ENCODE peak calls at places on chromosomes 2 and 18, in five cellular contexts. D is IMR-90, B is neuronal stem cell, G is H9, H is heart left ventricle. J is an unnamed sample. For H3K4me1, the result is how much of the 10 kb centered on the place peaks cover.

GRCh38 chr18:8462651-8463185 is 146.5 kb upstream of the RAB12 start:
- DNase-seq in D (no peak), B (no peak), G (no peak), H (no peak), J (no peak)

GRCh38 chr2:236193026-236193425 is 24.8 kb upstream of the GBX2 start:
- DNase-seq in D (no peak), B (no peak), G (no peak), H (no peak), J (no peak)

GRCh38 chr18:59697236-59697932 is at the start of gene CCBE1:
- DNase-seq in D (peak), B (peak), G (peak), H (peak), J (peak)

GRCh38 chr2:241902357-241902991 is 32.9 kb downstream of the RTP5 start:
- DNase-seq in D (no peak), B (no peak), G (peak), H (peak), J (no peak)

GRCh38 chr18:45248240-45248903 is 366.9 kb upstream of the SLC14A2 start:
- DNase-seq in D (peak), B (no peak), G (no peak), H (peak), J (no peak)

GRCh38 chr2:96859338-96859649 is 1.5 kb upstream of the ANKRD39 start:
- DNase-seq in D (no peak), B (no peak), G (no peak), H (peak), J (peak)

GRCh38 chr18:62586148-62586774 is 63.4 kb downstream of the ZCCHC2 start:
- DNase-seq in D (peak), B (peak), G (peak), H (peak), J (peak)

GRCh38 chr18:2050702-2051201 is 520.6 kb downstream of the METTL4 start:
- DNase-seq in D (no peak), B (no peak), G (no peak), H (no peak), J (no peak)

GRCh38 chr18:21914739-21915319 is 174.2 kb downstream of the MIB1 start:
- DNase-seq in D (peak), B (peak), G (peak), H (no peak), J (peak)

GRCh38 chr18:36511791-36512352 is 214.4 kb downstream of the FHOD3 start:
- DNase-seq in D (no peak), B (no peak), G (no peak), H (no peak), J (peak)

GRCh38 chr18:25465152-25465790 is 113.3 kb upstream of the ZNF521 start:
- DNase-seq in D (no peak), B (peak), G (no peak), H (no peak), J (no peak)

GRCh38 chr2:51795248-51795888 is 763.4 kb upstream of the NRXN1 start:
- DNase-seq in D (no peak), B (peak), G (peak), H (no peak), J (peak)

GRCh38 chr2:144890828-144891227 is 370.9 kb upstream of the ZEB2 start:
- DNase-seq in D (peak), B (no peak), G (no peak), H (no peak), J (no peak)

GRCh38 chr2:17583646-17584045 is 43.1 kb downstream of the VSNL1 start:
- DNase-seq in D (no peak), B (no peak), G (no peak), H (no peak), J (no peak)

GRCh38 chr2:10327896-10328666 is 25.4 kb downstream of the HPCAL1 start:
- DNase-seq in D (no peak), B (no peak), G (no peak), H (no peak), J (peak)

GRCh38 chr2:233141888-233142287 is 81.7 kb downstream of the INPP5D start:
- DNase-seq in D (no peak), B (no peak), G (no peak), H (no peak), J (no peak)

GRCh38 chr2:172445851-172446250 is 18.5 kb downstream of the ITGA6 start:
- DNase-seq in D (peak), B (no peak), G (no peak), H (no peak), J (no peak)

GRCh38 chr2:147224070-147224469 is 620.8 kb upstream of the ACVR2A start:
- DNase-seq in D (no peak), B (no peak), G (no peak), H (no peak), J (no peak)

GRCh38 chr2:160989778-160990177 is 170.4 kb upstream of the TANK start:
- DNase-seq in D (no peak), B (no peak), G (no peak), H (no peak), J (no peak)

GRCh38 chr2:25268136-25268535 is 73.6 kb downstream of the DNMT3A start:
- DNase-seq in D (no peak), B (no peak), G (no peak), H (no peak), J (no peak)

GRCh38 chr2:144267209-144267608 is 252.7 kb downstream of the ZEB2 start:
- DNase-seq in D (no peak), B (no peak), G (no peak), H (no peak), J (no peak)

GRCh38 chr2:213065583-213066444 is 85.6 kb downstream of the IKZF2 start:
- DNase-seq in D (peak), B (no peak), G (peak), H (peak), J (peak)

GRCh38 chr2:202510911-202511310 is 123.9 kb upstream of the FAM117B start:
- DNase-seq in D (peak), B (no peak), G (no peak), H (no peak), J (no peak)

GRCh38 chr2:162340822-162341221 is 3.1 kb upstream of the GCA start:
- DNase-seq in D (no peak), B (no peak), G (no peak), H (no peak), J (no peak)

GRCh38 chr2:162343492-162343823 is 474 bp upstream of the GCA start:
- DNase-seq in D (no peak), B (no peak), G (no peak), H (no peak), J (no peak)

GRCh38 chr2:162342841-162343240 is 1.1 kb upstream of the GCA start:
- DNase-seq in D (no peak), B (no peak), G (no peak), H (no peak), J (no peak)

GRCh38 chr2:162343824-162344616 is at the start of gene GCA:
- DNase-seq in D (peak), B (peak), G (peak), H (peak), J (peak)

GRCh38 chr2:162344617-162344950 is 652 bp downstream of the GCA start:
- DNase-seq in D (no peak), B (no peak), G (no peak), H (no peak), J (no peak)
- H3K27ac ChIP-seq in D (no peak), B (no peak), G (no peak), H (no peak), J (peak)

GRCh38 chr2:28369355-28369754 is 23.3 kb upstream of the FOSL2 start:
- DNase-seq in D (no peak), B (no peak), G (no peak), H (no peak), J (no peak)

GRCh38 chr2:28366496-28367282 is 26.0 kb upstream of the FOSL2 start:
- DNase-seq in D (no peak), B (no peak), G (no peak), H (peak), J (peak)

GRCh38 chr2:28368417-28368798 is 24.2 kb upstream of the FOSL2 start:
- DNase-seq in D (no peak), B (no peak), G (no peak), H (no peak), J (no peak)

GRCh38 chr2:28366149-28366495 is 26.5 kb upstream of the FOSL2 start:
- DNase-seq in D (no peak), B (no peak), G (no peak), H (no peak), J (no peak)

DNA sequence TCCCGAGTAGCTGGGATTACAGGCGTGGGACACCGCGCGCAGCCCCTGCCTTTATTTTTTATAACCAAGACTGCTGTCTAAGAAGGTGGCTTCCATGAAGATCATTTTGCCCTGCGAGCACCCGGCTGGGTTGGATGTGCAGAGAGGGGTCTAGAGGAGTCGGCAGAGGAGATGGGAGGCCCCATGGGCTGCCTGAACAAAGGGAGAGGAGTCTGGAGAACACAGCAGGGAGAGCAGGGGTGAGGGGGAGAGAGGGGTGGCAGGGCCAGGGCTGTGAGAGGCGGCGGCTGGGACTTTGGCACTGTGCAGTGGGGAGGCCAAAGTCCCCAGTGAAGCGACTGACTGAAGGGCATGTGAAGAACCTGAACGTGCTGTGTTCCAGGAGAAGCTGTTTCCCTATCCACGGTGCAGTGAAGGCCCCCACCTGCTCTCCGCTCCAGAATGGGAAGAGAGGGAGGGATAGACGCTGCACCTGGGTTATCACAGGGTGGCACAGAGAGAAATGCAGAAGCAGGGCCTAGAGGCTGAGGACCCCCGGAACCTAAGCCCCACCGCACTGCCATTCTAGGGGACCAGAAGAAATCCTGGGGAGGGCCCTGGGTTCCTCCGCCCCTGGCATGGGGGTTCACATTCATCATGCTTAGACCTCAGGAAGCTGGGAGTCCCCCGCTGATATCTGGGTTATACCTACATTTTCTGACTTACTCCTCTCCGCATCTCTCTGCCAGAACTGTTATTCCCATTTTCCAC is 24.8 kb upstream of the FOSL2 start:
- DNase-seq in D (no peak), B (no peak), G (no peak), H (no peak), J (peak)
- H3K4me1 ChIP-seq in D (under half), B (under half), G (under half), H (under half), J (under half)

GRCh38 chr18:54148678-54149077 is 75.8 kb downstream of the MBD2 start:
- DNase-seq in D (no peak), B (no peak), G (no peak), H (no peak), J (no peak)
- H3K27ac ChIP-seq in D (peak), B (no peak), G (no peak), H (no peak), J (no peak)

GRCh38 chr2:205073433-205074020 is 528.3 kb downstream of the PARD3B start:
- DNase-seq in D (no peak), B (no peak), G (no peak), H (no peak), J (no peak)

GRCh38 chr2:205078762-205079161 is 533.5 kb downstream of the PARD3B start:
- DNase-seq in D (no peak), B (no peak), G (no peak), H (no peak), J (no peak)

GRCh38 chr2:205076405-205076804 is 531.1 kb downstream of the PARD3B start:
- DNase-seq in D (no peak), B (no peak), G (no peak), H (no peak), J (no peak)

GRCh38 chr2:205077159-205077558 is 531.9 kb downstream of the PARD3B start:
- DNase-seq in D (no peak), B (no peak), G (no peak), H (no peak), J (no peak)

DNA sequence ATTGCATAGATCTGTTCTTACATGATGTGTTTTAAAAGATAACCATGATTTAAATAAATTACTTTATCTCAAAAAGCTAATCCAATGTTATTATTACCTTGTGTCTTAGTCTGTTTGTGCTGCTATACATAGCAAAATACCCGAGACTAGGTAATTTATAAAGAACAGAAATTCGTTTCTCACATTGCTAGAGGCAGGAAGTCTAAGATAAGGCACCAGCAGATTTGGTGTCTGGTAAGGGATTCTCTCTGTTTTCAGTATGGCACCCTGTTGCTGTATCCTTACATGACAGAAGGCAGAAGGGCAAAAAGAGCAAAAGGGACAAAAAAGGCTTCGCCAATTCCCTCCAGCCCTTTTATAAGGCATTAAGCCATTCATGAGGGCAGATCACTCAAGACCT is 533.9 kb downstream of the PARD3B start:
- DNase-seq in D (no peak), B (no peak), G (no peak), H (no peak), J (no peak)
- H3K4me1 ChIP-seq in D (under half), B (under half), G (under half), H (under half), J (under half)

GRCh38 chr18:74806700-74807416 is 209.2 kb downstream of the ZNF407 start:
- DNase-seq in D (peak), B (no peak), G (no peak), H (no peak), J (no peak)
- H3K27ac ChIP-seq in D (no peak), B (no peak), G (no peak), H (no peak), J (no peak)

DNA sequence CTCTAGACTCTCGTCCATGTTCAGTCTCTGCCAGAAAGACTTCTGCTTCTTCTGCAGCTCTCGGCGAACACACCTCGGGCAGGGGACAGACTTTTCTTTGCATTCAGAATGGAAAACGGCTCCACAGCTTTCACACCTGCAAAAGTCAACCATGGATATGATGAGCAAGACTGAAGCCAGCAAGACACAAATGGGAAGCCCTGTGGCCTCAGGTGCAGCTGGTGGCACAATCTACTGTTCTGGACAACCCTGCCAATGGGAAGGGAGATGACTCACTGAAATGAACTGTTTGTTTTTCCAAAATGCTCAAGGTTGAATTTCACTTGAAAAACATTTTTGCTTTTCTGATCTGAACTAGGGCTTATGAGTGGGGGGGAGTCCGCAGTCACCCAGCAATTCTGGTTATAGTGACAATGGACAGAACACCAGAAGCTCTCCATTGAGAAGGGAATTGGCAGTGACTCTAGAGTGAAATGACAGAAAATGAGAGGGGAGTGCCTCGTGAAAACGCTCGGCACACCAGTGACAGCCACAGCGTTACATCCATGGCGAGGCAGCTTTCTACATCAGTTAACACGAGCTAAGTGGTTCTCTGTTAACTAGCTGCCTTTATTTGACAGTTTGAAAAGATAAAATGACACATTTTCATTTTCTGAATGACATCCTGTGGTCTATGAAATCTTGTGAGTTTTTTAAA is 58.8 kb upstream of the FZD5 start:
- DNase-seq in D (peak), B (no peak), G (no peak), H (no peak), J (peak)
- H3K4me1 ChIP-seq in D (under half), B (under half), G (under half), H (under half), J (under half)

DNA sequence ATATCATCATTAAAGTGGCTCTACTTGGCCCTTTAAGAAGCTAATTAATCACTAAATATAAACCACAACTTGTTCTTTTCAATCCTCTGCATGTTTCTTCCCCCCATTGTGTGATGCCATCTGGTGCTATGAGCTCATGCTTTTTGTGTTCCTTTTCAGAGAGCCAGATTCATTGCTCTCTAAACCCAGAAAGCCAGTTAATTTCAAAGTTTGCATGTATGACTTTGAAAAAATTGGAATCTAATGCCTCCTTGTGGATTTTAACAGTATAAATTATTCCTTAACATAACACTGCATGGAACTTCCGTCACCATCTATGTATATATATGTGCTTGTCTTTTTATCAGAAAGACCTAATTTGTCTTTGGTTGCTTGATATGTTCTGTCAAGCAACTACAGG is 31.1 kb downstream of the TMEM178A start:
- DNase-seq in D (peak), B (no peak), G (no peak), H (no peak), J (no peak)
- H3K27ac ChIP-seq in D (no peak), B (no peak), G (no peak), H (peak), J (no peak)

GRCh38 chr2:71550801-71551630 is 97.7 kb downstream of the DYSF start:
- DNase-seq in D (no peak), B (no peak), G (no peak), H (peak), J (no peak)
- H3K4me1 ChIP-seq in D (under half), B (under half), G (under half), H (under half), J (under half)